ENCODE peak calls at places on chromosomes 7 and 10, in nine cellular contexts. T, G, Z, E, X, Q, H, W and J are unnamed samples.

GRCh38 chr10:59036311-59037017 is 140.0 kb upstream of the PHYHIPL start:
- DNase-seq in Q (no peak), Z (no peak), H (no peak), X (no peak), E (no peak), W (no peak), G (no peak), T (no peak), J (no peak)

GRCh38 chr10:60818134-60818770 is 40.0 kb downstream of the CDK1 start:
- DNase-seq in T (no peak), E (peak), G (no peak), Q (peak), W (no peak), X (no peak), Z (no peak), H (no peak), J (no peak)

GRCh38 chr7:37732253-37732652 is 48.7 kb downstream of the GPR141 start:
- DNase-seq in W (no peak), Z (no peak), X (peak), E (peak), Q (peak), H (peak), T (no peak), G (no peak), J (no peak)

GRCh38 chr10:61325596-61325995 is 127.6 kb downstream of the TMEM26 start:
- DNase-seq in H (no peak), E (no peak), W (no peak), Z (no peak), Q (no peak), X (no peak), T (no peak), G (no peak), J (no peak)

GRCh38 chr7:95251966-95252365 is 72.4 kb downstream of the PON1 start:
- DNase-seq in G (no peak), Q (no peak), T (no peak), W (no peak), E (no peak), Z (no peak), X (no peak), H (no peak), J (no peak)

GRCh38 chr10:98293550-98294269 is 25.7 kb upstream of the LOXL4 start:
- DNase-seq in T (no peak), Z (peak), Q (peak), E (peak), G (no peak), W (no peak), H (peak), X (peak), J (no peak)

GRCh38 chr10:11197266-11197712 is 179.6 kb downstream of the CELF2 start:
- DNase-seq in E (peak), H (no peak), G (peak), W (no peak), Z (peak), T (no peak), X (peak), Q (peak), J (no peak)

GRCh38 chr7:108299251-108300014 is 156.8 kb downstream of the NRCAM start:
- DNase-seq in X (no peak), E (peak), H (peak), Q (no peak), G (no peak), W (no peak), T (no peak), Z (no peak), J (no peak)

GRCh38 chr10:6200588-6201510 is 1.9 kb upstream of the PFKFB3 start:
- DNase-seq in Q (peak), T (peak), Z (no peak), W (no peak), E (peak), G (peak), X (peak), H (peak), J (no peak)

GRCh38 chr10:30786906-30787305 is 157.4 kb upstream of the LYZL2 start:
- DNase-seq in Z (no peak), T (no peak), X (no peak), E (no peak), H (no peak), Q (no peak), W (no peak), G (no peak), J (no peak)

GRCh38 chr10:104218751-104219150 is 13.4 kb downstream of the CFAP43 start:
- DNase-seq in E (no peak), Q (no peak), Z (no peak), X (no peak), G (no peak), T (no peak), W (no peak), H (no peak), J (no peak)

GRCh38 chr10:74491014-74491413 is 335.4 kb upstream of the KAT6B start:
- DNase-seq in W (no peak), E (no peak), T (no peak), Q (no peak), G (no peak), H (no peak), Z (no peak), X (no peak), J (no peak)

GRCh38 chr7:150923191-150923590 is 54.9 kb downstream of the KCNH2 start:
- DNase-seq in Z (no peak), W (no peak), H (no peak), E (no peak), X (no peak), T (no peak), Q (no peak), G (no peak), J (no peak)

GRCh38 chr7:72925546-72926120 is 738 bp downstream of the POM121 start:
- DNase-seq in G (no peak), X (no peak), Q (peak), Z (no peak), E (peak), H (no peak), T (no peak), W (no peak), J (no peak)

GRCh38 chr10:28300027-28300426 is 2.8 kb downstream of the MPP7 start:
- DNase-seq in H (no peak), T (no peak), E (peak), Z (no peak), G (no peak), Q (no peak), W (no peak), X (no peak), J (peak)

GRCh38 chr7:85630904-85631582 is 444.2 kb upstream of the SEMA3D start:
- DNase-seq in T (no peak), H (no peak), E (peak), G (no peak), Z (no peak), W (no peak), Q (no peak), X (no peak), J (no peak)

GRCh38 chr7:146116452-146117219 is at the start of gene CNTNAP2:
- DNase-seq in H (no peak), W (no peak), Z (peak), X (no peak), G (no peak), E (no peak), Q (peak), T (no peak), J (peak)

GRCh38 chr7:68122806-68123205 is 1126.2 kb downstream of the TYW1 start:
- DNase-seq in H (no peak), Z (no peak), E (no peak), X (no peak), W (no peak), T (no peak), Q (no peak), G (no peak), J (no peak)

GRCh38 chr10:119812684-119813083 is 60.0 kb downstream of the MCMBP start:
- DNase-seq in H (no peak), Z (no peak), T (no peak), G (no peak), E (no peak), W (no peak), X (no peak), Q (no peak), J (no peak)

GRCh38 chr7:81638216-81638615 is 131.6 kb downstream of the HGF start:
- DNase-seq in W (no peak), Q (peak), T (no peak), H (no peak), E (peak), X (no peak), Z (no peak), G (no peak), J (no peak)

GRCh38 chr10:80100116-80100515 is 21.7 kb downstream of the TMEM254 start:
- DNase-seq in T (no peak), Q (no peak), E (no peak), H (peak), W (no peak), X (no peak), G (no peak), Z (no peak), J (no peak)

GRCh38 chr7:23472974-23473847 is 2.9 kb upstream of the IGF2BP3 start:
- DNase-seq in W (no peak), H (no peak), Q (no peak), E (peak), Z (no peak), T (no peak), G (no peak), X (no peak), J (no peak)

GRCh38 chr7:117951285-117951684 is 78.0 kb upstream of the CTTNBP2 start:
- DNase-seq in H (peak), Z (no peak), G (no peak), W (no peak), X (no peak), Q (no peak), E (no peak), T (no peak), J (no peak)

GRCh38 chr7:30727061-30727945 is 24.6 kb upstream of the INMT start:
- DNase-seq in Z (no peak), X (no peak), W (peak), E (peak), H (no peak), T (no peak), G (no peak), Q (peak), J (no peak)

GRCh38 chr10:7948601-7949000 is 105.9 kb upstream of the GATA3 start:
- DNase-seq in Z (no peak), T (no peak), G (no peak), W (no peak), X (no peak), Q (no peak), E (peak), H (no peak), J (no peak)

GRCh38 chr10:31515116-31515515 is 196.1 kb downstream of the ZEB1 start:
- DNase-seq in Q (no peak), T (no peak), X (no peak), H (no peak), E (no peak), W (no peak), Z (no peak), G (no peak), J (no peak)

GRCh38 chr10:11522821-11523245 is 88.6 kb downstream of the USP6NL start:
- DNase-seq in Q (no peak), H (no peak), G (no peak), W (no peak), Z (peak), E (no peak), X (no peak), T (no peak), J (no peak)

DNA sequence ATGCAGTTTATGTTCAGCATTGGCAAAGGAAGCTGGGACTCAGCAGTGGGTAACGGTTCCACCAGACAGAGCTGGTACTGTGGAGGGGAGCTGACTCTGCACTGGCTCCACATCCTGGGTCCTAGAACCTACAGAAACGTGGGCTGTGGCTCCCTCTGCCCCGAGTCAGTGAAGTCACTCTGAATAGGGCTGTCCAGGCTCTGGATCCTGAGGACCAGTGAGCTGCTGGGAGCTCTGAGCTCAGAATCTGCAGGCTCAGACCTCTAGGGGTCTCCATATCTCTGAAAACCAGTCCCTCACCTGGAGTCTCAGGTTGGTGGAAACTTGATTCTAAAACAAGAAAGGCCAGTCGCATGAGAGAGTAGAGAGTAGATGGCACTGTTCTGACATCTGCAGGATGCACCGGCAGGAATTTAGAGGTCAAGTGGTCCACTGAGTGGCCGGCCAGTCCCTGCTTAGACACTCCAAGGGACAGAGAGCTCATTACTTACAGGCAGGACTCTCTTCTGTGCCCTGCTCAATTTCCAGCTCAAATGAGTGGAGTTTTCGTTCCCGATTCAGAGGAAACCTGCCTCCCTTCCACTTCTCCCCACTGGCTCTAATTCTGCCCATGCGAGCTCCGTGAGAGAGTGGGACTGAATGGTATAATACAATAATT is 18.6 kb downstream of the NPFFR1 start:
- DNase-seq in Q (no peak), E (peak), X (no peak), T (no peak), Z (no peak), G (peak), W (no peak), H (peak), J (no peak)
- TF ChIP-seq CTCF in Q (no peak), E (no peak), X (no peak), T (no peak), Z (peak), G (peak), W (no peak), H (peak), J (no peak)

DNA sequence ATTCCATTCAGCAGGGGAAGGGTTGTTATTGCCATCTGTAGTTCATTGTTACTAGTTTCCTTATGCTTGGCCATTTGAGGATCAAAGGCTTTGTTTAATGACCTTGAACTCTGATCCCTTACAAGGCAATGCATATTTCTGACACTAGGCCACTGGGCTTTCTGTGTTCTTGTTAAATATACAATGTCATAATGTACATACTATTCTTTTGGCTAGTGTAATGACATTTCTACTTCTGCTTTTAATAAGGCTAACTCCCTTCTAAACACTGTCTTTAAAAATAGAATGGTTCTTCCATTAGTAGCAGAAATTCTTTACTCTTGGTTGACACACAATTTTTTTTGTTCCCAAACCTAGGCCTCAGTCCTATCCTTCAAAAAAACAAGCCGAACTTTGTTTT is 86.6 kb downstream of the BBS9 start:
- DNase-seq in X (no peak), Q (no peak), E (peak), W (no peak), G (no peak), T (no peak), H (no peak), Z (no peak), J (no peak)
- TF ChIP-seq CTCF in X (no peak), Q (no peak), E (no peak), W (no peak), G (no peak), T (no peak), H (no peak), Z (no peak), J (no peak)

GRCh38 chr10:35613107-35613440 is 7.9 kb downstream of the GJD4 start:
- DNase-seq in E (no peak), Z (no peak), G (no peak), W (no peak), X (no peak), T (no peak), Q (no peak), H (no peak), J (no peak)

GRCh38 chr10:35614312-35614711 is 9.2 kb downstream of the GJD4 start:
- DNase-seq in G (no peak), X (no peak), H (no peak), T (no peak), Z (no peak), E (no peak), Q (no peak), W (no peak), J (no peak)

GRCh38 chr10:35612385-35613106 is 7.4 kb downstream of the GJD4 start:
- DNase-seq in W (no peak), E (no peak), X (no peak), H (no peak), Z (no peak), T (no peak), G (no peak), Q (no peak), J (no peak)

GRCh38 chr10:35611750-35612149 is 6.6 kb downstream of the GJD4 start:
- DNase-seq in Q (no peak), X (no peak), Z (no peak), H (no peak), W (no peak), G (no peak), T (no peak), E (no peak), J (no peak)

DNA sequence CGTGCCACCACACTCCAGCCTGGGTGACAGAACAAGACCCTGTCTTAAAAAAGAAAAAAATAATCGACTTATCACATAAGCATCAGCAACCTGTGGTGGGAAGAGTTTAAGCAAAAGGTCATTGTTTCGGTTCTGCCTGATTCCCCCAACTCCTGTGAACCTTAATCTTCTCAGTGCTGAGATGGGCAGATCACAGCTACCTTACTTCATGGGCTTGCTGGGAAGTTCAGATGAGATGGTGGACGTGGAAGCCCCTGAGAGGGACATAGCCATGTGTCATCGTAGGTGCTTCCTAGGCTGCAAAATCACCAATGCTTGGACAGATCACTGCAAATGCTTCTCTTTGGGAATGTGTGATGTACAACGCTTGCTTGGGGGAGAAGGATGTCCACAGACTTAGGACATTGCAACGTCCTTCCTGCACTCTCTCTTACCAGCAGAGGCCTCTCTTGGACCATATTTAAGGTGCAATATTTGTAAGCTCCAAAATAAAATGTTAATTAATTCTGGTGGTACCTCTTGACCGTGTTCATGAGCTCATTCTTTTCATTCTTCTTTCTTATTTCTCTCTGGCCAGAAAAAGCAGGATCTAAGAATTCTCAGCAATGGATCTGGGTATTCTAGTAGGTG is 8.6 kb downstream of the GJD4 start:
- DNase-seq in H (peak), Q (peak), G (no peak), T (no peak), E (peak), W (no peak), X (no peak), Z (no peak), J (no peak)
- TF ChIP-seq CTCF in H (peak), Q (peak), G (peak), T (no peak), E (peak), W (no peak), X (peak), Z (peak), J (peak)

GRCh38 chr7:6162331-6162620 is 110.1 kb downstream of the CYTH3 start:
- DNase-seq in G (no peak), H (no peak), E (no peak), T (no peak), W (no peak), Q (no peak), X (peak), Z (peak), J (no peak)
- TF ChIP-seq CTCF in G (no peak), H (no peak), E (no peak), T (no peak), W (no peak), Q (no peak), X (no peak), Z (no peak), J (no peak)

GRCh38 chr7:116209561-116210070 is 723 bp upstream of the TES start:
- DNase-seq in X (no peak), Q (no peak), T (no peak), W (no peak), H (peak), G (no peak), E (no peak), Z (no peak), J (no peak)

GRCh38 chr7:116208919-116209318 is 1.4 kb upstream of the TES start:
- DNase-seq in H (no peak), T (no peak), Q (no peak), Z (no peak), X (no peak), E (no peak), G (no peak), W (no peak), J (no peak)

GRCh38 chr7:116211006-116211912 is 920 bp downstream of the TES start:
- DNase-seq in W (peak), Z (peak), T (peak), E (peak), H (peak), G (peak), Q (peak), X (peak), J (peak)

GRCh38 chr7:116211913-116212596 is 1.7 kb downstream of the TES start:
- DNase-seq in T (no peak), W (no peak), H (peak), Q (no peak), Z (no peak), E (peak), X (no peak), G (no peak), J (no peak)

DNA sequence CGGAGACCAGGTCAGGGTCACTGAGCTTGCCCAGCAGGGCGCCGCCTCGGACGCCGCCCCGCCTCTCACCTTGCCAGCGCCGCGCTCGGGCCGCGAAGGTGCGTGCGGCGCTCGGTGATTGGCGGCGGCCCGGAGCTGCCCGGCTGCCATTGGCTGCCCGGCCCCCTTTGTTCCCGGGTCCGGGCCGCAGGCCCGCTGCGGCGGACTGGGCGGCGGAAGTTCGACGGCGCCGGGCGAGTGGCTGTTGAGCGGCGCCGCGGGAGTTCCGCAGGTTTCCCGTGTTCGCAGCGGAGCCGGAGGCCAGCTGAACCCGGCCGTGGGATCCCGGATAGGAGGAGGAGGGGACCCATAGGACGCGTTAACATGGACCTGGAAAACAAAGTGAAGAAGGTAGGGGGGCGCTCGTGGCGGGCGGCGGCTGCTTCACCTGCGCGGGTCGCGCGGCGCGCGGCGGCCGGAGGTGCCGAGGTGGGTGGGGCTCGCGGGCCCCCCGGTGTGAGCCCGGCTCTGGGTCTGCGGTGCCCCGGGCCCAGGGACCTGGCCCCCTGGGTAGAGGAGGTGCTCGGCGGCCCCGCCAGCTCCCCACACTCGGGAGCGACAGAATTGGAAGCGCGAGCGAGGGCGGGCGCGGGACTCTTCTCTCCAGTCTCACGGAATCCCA is at the start of gene TES:
- DNase-seq in H (peak), X (peak), W (peak), Z (peak), T (peak), G (peak), Q (peak), E (peak), J (peak)
- TF ChIP-seq CTCF in H (no peak), X (no peak), W (no peak), Z (no peak), T (no peak), G (no peak), Q (no peak), E (no peak), J (no peak)

GRCh38 chr7:45938626-45939302 is 17.7 kb upstream of the IGFBP3 start:
- DNase-seq in T (no peak), G (no peak), Q (no peak), H (no peak), Z (no peak), W (no peak), E (no peak), X (no peak), J (no peak)
- TF ChIP-seq CTCF in T (no peak), G (no peak), Q (no peak), H (peak), Z (no peak), W (no peak), E (no peak), X (no peak), J (peak)